ENCODE peak calls at places on chromosomes 12 and 14, in nine cellular contexts. One of them, this sample, is unnamed.

GRCh38 chr12:10540776-10541205 is 35.1 kb downstream of the EIF2S3B start:
- DNase-seq in fibroblast of villous mesenchyme: no peak
- DNase-seq in cardiac fibroblast: no peak
- DNase-seq in right lobe of liver: no peak
- DNase-seq in K562: no peak
- DNase-seq in neural crest cell: no peak
- DNase-seq in foreskin fibroblast: peak
- DNase-seq in MM.1S: no peak
- DNase-seq in nephron progenitor cell: no peak
- DNase-seq in this sample: no peak

GRCh38 chr12:14774944-14775651 is 28.2 kb downstream of the WBP11 start:
- DNase-seq in fibroblast of villous mesenchyme: peak
- DNase-seq in cardiac fibroblast: peak
- DNase-seq in right lobe of liver: peak
- DNase-seq in K562: no peak
- DNase-seq in neural crest cell: no peak
- DNase-seq in foreskin fibroblast: peak
- DNase-seq in MM.1S: no peak
- DNase-seq in nephron progenitor cell: peak
- DNase-seq in this sample: peak

GRCh38 chr14:104792101-104792884 is 3.3 kb downstream of the AKT1 start:
- DNase-seq in fibroblast of villous mesenchyme: no peak
- DNase-seq in cardiac fibroblast: no peak
- DNase-seq in right lobe of liver: peak
- DNase-seq in K562: no peak
- DNase-seq in neural crest cell: no peak
- DNase-seq in foreskin fibroblast: no peak
- DNase-seq in MM.1S: no peak
- DNase-seq in nephron progenitor cell: no peak
- DNase-seq in this sample: peak

GRCh38 chr12:92604786-92605185 is 98.0 kb upstream of the PLEKHG7 start:
- DNase-seq in fibroblast of villous mesenchyme: peak
- DNase-seq in cardiac fibroblast: peak
- DNase-seq in right lobe of liver: no peak
- DNase-seq in K562: no peak
- DNase-seq in neural crest cell: no peak
- DNase-seq in foreskin fibroblast: no peak
- DNase-seq in MM.1S: no peak
- DNase-seq in nephron progenitor cell: no peak
- DNase-seq in this sample: no peak

GRCh38 chr12:69052613-69053408 is 119.8 kb upstream of the CPM start:
- DNase-seq in fibroblast of villous mesenchyme: peak
- DNase-seq in cardiac fibroblast: peak
- DNase-seq in right lobe of liver: no peak
- DNase-seq in K562: no peak
- DNase-seq in neural crest cell: no peak
- DNase-seq in foreskin fibroblast: peak
- DNase-seq in MM.1S: peak
- DNase-seq in nephron progenitor cell: no peak
- DNase-seq in this sample: no peak

GRCh38 chr14:93160353-93160801 is 24.3 kb downstream of the MOAP1 start:
- DNase-seq in fibroblast of villous mesenchyme: no peak
- DNase-seq in cardiac fibroblast: peak
- DNase-seq in right lobe of liver: peak
- DNase-seq in K562: peak
- DNase-seq in neural crest cell: no peak
- DNase-seq in foreskin fibroblast: peak
- DNase-seq in MM.1S: no peak
- DNase-seq in nephron progenitor cell: no peak
- DNase-seq in this sample: no peak

GRCh38 chr14:75084513-75084912 is 15.1 kb downstream of the ZC2HC1C start:
- DNase-seq in fibroblast of villous mesenchyme: no peak
- DNase-seq in cardiac fibroblast: no peak
- DNase-seq in right lobe of liver: no peak
- DNase-seq in K562: no peak
- DNase-seq in neural crest cell: no peak
- DNase-seq in foreskin fibroblast: no peak
- DNase-seq in MM.1S: no peak
- DNase-seq in nephron progenitor cell: no peak
- DNase-seq in this sample: no peak

GRCh38 chr12:93033948-93034347 is 104.9 kb upstream of the EEA1 start:
- DNase-seq in fibroblast of villous mesenchyme: no peak
- DNase-seq in cardiac fibroblast: no peak
- DNase-seq in right lobe of liver: no peak
- DNase-seq in K562: no peak
- DNase-seq in neural crest cell: no peak
- DNase-seq in foreskin fibroblast: no peak
- DNase-seq in MM.1S: no peak
- DNase-seq in nephron progenitor cell: no peak
- DNase-seq in this sample: no peak

GRCh38 chr12:80129895-80130535 is 30.7 kb downstream of the OTOGL start:
- DNase-seq in fibroblast of villous mesenchyme: no peak
- DNase-seq in cardiac fibroblast: peak
- DNase-seq in right lobe of liver: no peak
- DNase-seq in K562: no peak
- DNase-seq in neural crest cell: no peak
- DNase-seq in foreskin fibroblast: no peak
- DNase-seq in MM.1S: no peak
- DNase-seq in nephron progenitor cell: no peak
- DNase-seq in this sample: no peak

GRCh38 chr12:124835652-124836410 is 27.8 kb downstream of the SCARB1 start:
- DNase-seq in fibroblast of villous mesenchyme: peak
- DNase-seq in cardiac fibroblast: no peak
- DNase-seq in right lobe of liver: no peak
- DNase-seq in K562: no peak
- DNase-seq in neural crest cell: no peak
- DNase-seq in foreskin fibroblast: peak
- DNase-seq in MM.1S: no peak
- DNase-seq in nephron progenitor cell: no peak
- DNase-seq in this sample: no peak

DNA sequence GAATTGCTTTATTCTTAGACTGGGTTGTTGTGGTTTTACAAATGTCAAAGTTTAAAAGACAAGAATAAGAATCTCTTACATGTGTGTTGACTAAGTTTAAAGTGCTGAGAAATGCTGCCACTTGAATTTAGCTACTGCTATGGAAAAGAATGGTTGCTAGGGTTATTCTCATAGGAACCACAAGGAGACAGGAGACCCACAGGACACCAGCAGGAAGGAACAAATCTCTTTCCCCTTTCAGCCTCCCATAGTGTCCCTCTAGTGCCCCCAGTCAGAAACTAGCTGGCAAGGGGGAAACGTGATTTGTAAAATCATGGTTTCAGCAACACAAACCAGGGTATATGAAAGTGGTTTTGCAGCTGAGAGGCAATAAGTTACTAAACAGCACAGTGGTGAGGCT is 102.7 kb downstream of the ST8SIA1 start:
- DNase-seq in fibroblast of villous mesenchyme: peak
- DNase-seq in cardiac fibroblast: peak
- DNase-seq in right lobe of liver: no peak
- DNase-seq in K562: no peak
- DNase-seq in neural crest cell: no peak
- DNase-seq in foreskin fibroblast: no peak
- DNase-seq in MM.1S: no peak
- DNase-seq in nephron progenitor cell: no peak
- DNase-seq in this sample: no peak
- TF ChIP-seq CTCF in fibroblast of villous mesenchyme: peak
- TF ChIP-seq CTCF in cardiac fibroblast: peak
- TF ChIP-seq CTCF in right lobe of liver: no peak
- TF ChIP-seq CTCF in K562: no peak
- TF ChIP-seq CTCF in neural crest cell: no peak
- TF ChIP-seq CTCF in foreskin fibroblast: no peak
- TF ChIP-seq CTCF in MM.1S: no peak
- TF ChIP-seq CTCF in nephron progenitor cell: no peak
- TF ChIP-seq CTCF in this sample: no peak

GRCh38 chr14:39988939-39989338 is 556.7 kb upstream of the FBXO33 start:
- DNase-seq in fibroblast of villous mesenchyme: peak
- DNase-seq in cardiac fibroblast: peak
- DNase-seq in right lobe of liver: no peak
- DNase-seq in K562: no peak
- DNase-seq in neural crest cell: no peak
- DNase-seq in foreskin fibroblast: peak
- DNase-seq in MM.1S: peak
- DNase-seq in nephron progenitor cell: no peak
- DNase-seq in this sample: no peak
- TF ChIP-seq CTCF in fibroblast of villous mesenchyme: peak
- TF ChIP-seq CTCF in cardiac fibroblast: no peak
- TF ChIP-seq CTCF in right lobe of liver: peak
- TF ChIP-seq CTCF in K562: no peak
- TF ChIP-seq CTCF in neural crest cell: peak
- TF ChIP-seq CTCF in foreskin fibroblast: no peak
- TF ChIP-seq CTCF in MM.1S: peak
- TF ChIP-seq CTCF in nephron progenitor cell: peak
- TF ChIP-seq CTCF in this sample: peak

GRCh38 chr12:54660320-54660962 is 12.3 kb upstream of the DCD start:
- DNase-seq in fibroblast of villous mesenchyme: no peak
- DNase-seq in cardiac fibroblast: no peak
- DNase-seq in right lobe of liver: peak
- DNase-seq in K562: no peak
- DNase-seq in neural crest cell: no peak
- DNase-seq in foreskin fibroblast: no peak
- DNase-seq in MM.1S: no peak
- DNase-seq in nephron progenitor cell: no peak
- DNase-seq in this sample: no peak

GRCh38 chr12:54661048-54661447 is 12.9 kb upstream of the DCD start:
- DNase-seq in fibroblast of villous mesenchyme: no peak
- DNase-seq in cardiac fibroblast: no peak
- DNase-seq in right lobe of liver: no peak
- DNase-seq in K562: no peak
- DNase-seq in neural crest cell: no peak
- DNase-seq in foreskin fibroblast: no peak
- DNase-seq in MM.1S: no peak
- DNase-seq in nephron progenitor cell: no peak
- DNase-seq in this sample: no peak

GRCh38 chr12:54657048-54657696 is 9.0 kb upstream of the DCD start:
- DNase-seq in fibroblast of villous mesenchyme: no peak
- DNase-seq in cardiac fibroblast: no peak
- DNase-seq in right lobe of liver: no peak
- DNase-seq in K562: no peak
- DNase-seq in neural crest cell: no peak
- DNase-seq in foreskin fibroblast: no peak
- DNase-seq in MM.1S: peak
- DNase-seq in nephron progenitor cell: no peak
- DNase-seq in this sample: no peak

GRCh38 chr12:54662028-54662427 is 13.9 kb upstream of the DCD start:
- DNase-seq in fibroblast of villous mesenchyme: no peak
- DNase-seq in cardiac fibroblast: no peak
- DNase-seq in right lobe of liver: no peak
- DNase-seq in K562: no peak
- DNase-seq in neural crest cell: no peak
- DNase-seq in foreskin fibroblast: no peak
- DNase-seq in MM.1S: no peak
- DNase-seq in nephron progenitor cell: peak
- DNase-seq in this sample: no peak

DNA sequence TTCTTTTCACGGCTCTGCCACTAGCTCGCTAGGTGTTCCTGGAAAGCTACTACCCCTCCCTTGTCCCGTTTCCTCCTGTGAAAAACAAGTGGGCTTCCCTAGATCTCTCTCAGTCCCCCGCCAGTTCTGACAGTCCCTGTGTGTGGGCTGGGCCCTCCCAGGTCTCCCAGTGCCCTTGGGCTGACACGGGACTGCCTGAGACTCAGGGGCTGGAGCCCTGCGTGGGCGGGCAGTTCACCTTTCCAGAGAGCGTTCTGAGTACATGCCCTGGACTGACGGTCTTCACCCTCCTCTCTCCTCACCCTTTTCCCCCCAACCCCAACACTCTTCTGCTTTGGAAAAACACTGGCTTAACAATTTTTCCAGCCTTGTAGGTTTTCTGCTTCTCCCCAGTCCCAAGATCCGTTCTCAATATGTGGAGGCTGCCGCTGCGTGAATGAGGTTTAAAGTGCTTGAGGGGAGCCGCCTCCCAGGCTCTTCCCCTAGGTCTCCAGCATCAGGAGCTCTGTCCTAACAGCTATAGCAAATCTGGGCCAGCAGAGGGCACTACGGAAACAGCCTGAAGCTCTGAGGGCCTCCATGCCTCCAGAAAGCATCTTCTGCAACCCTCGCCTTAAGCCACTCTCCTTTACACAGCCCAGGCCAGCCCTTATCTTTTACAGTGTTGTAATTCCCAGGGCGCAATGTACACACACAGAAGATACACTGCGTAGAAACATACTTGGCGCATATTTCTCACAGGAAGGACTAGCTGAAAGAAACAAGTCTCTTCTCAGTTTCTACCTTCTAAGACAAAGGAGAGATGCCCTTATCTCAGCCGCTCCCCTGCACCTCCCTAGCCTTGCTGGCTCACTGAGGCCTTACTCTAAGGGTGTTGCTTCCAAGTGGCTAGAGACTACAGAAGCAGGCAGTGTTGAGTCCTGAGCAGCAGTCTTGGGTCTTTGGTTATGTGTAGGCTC is 10.4 kb upstream of the DCD start:
- DNase-seq in fibroblast of villous mesenchyme: peak
- DNase-seq in cardiac fibroblast: peak
- DNase-seq in right lobe of liver: no peak
- DNase-seq in K562: peak
- DNase-seq in neural crest cell: peak
- DNase-seq in foreskin fibroblast: peak
- DNase-seq in MM.1S: peak
- DNase-seq in nephron progenitor cell: peak
- DNase-seq in this sample: peak
- TF ChIP-seq CTCF in fibroblast of villous mesenchyme: peak
- TF ChIP-seq CTCF in cardiac fibroblast: peak
- TF ChIP-seq CTCF in right lobe of liver: peak
- TF ChIP-seq CTCF in K562: peak
- TF ChIP-seq CTCF in neural crest cell: peak
- TF ChIP-seq CTCF in foreskin fibroblast: peak
- TF ChIP-seq CTCF in MM.1S: peak
- TF ChIP-seq CTCF in nephron progenitor cell: peak
- TF ChIP-seq CTCF in this sample: peak

DNA sequence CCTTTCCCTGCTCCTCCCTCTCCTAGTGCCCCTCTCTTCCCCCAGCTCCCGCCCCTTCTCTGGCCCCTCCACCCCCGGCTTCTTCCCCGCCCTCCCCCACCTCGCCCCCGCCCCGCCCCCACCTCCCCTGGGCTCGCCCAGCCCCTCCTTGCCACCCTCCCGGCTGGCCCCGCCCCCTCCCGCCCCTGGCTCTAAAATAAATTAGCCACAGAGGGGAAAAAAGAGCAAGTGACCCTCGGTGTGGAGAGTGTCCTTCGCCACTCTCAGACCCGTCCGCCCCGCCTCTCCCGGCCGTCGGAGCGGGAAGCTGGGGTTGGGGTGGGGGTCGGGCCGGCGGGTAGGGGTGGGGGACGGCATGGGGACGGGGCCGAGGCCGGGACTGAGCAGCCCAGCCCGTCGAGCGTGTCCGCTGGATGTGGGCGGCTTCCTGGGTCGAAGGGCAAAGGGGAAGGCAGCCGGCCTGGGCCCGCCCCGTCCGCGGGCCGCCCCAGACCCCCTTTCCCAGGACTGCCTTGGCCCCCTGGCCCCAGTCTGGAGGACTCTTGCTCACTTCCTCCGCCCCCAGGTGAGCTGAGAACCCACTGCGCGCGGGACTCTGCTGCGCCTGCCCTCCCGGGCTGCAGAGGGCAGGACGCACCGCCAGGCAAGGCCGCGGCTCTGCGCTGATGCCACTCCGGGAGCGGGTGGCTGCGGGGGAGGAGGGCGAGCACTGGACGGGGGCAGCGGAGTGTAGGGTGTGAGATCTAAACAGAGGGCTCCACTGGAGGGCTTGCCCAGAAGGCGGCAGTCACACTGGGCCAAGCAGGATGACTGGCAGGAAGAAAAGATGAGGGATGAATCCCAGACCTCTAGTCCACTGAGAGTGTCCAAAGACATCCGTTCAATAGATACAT is 571 bp upstream of the FIGNL2 start:
- DNase-seq in fibroblast of villous mesenchyme: no peak
- DNase-seq in cardiac fibroblast: no peak
- DNase-seq in right lobe of liver: no peak
- DNase-seq in K562: peak
- DNase-seq in neural crest cell: peak
- DNase-seq in foreskin fibroblast: no peak
- DNase-seq in MM.1S: no peak
- DNase-seq in nephron progenitor cell: peak
- DNase-seq in this sample: no peak
- TF ChIP-seq CTCF in fibroblast of villous mesenchyme: no peak
- TF ChIP-seq CTCF in cardiac fibroblast: no peak
- TF ChIP-seq CTCF in right lobe of liver: peak
- TF ChIP-seq CTCF in K562: no peak
- TF ChIP-seq CTCF in neural crest cell: peak
- TF ChIP-seq CTCF in foreskin fibroblast: no peak
- TF ChIP-seq CTCF in MM.1S: no peak
- TF ChIP-seq CTCF in nephron progenitor cell: no peak
- TF ChIP-seq CTCF in this sample: peak